ENCODE peak calls at places on chromosomes 2 and 18, in five cellular contexts. U is EL; I is stimulated activated CD4-positive, alpha-beta T cell treated with anti-CD3 and anti-CD28 coated beads, Interleukin-1b, Interleukin-23, amount 100 ng/mL, for 24 hours; G is lower leg skin; F is endodermal cell. K is an unnamed sample.

GRCh38 chr2:240638517-240639160 is 13.4 kb downstream of the GPR35 start:
- DNase-seq in U (no peak), I (no peak), G (no peak), F (peak; percentile 13), K (no peak)

GRCh38 chr2:138183700-138184099 is 219.4 kb downstream of the HNMT start:
- DNase-seq in U (no peak), I (no peak), G (no peak), F (no peak), K (no peak)

GRCh38 chr2:204401114-204401513 is 144.2 kb upstream of the PARD3B start:
- DNase-seq in U (no peak), I (no peak), G (no peak), F (no peak), K (no peak)

GRCh38 chr2:222610746-222611145 is 45.1 kb downstream of the FARSB start:
- DNase-seq in U (peak; percentile 6), I (no peak), G (no peak), F (no peak), K (no peak)

GRCh38 chr2:7014201-7014640 is 97.0 kb downstream of the RNF144A start:
- DNase-seq in U (no peak), I (no peak), G (no peak), F (peak; percentile 70), K (no peak)

GRCh38 chr2:69773201-69773600 is 31.3 kb downstream of the ANXA4 start:
- DNase-seq in U (peak; percentile 48), I (no peak), G (peak; percentile 64), F (no peak), K (no peak)

GRCh38 chr2:18404708-18405107 is 155.7 kb downstream of the RDH14 start:
- DNase-seq in U (no peak), I (no peak), G (no peak), F (no peak), K (no peak)

GRCh38 chr2:233473386-233473791 is 93.2 kb downstream of the USP40 start:
- DNase-seq in U (no peak), I (no peak), G (no peak), F (peak; percentile 41), K (no peak)

GRCh38 chr2:158501301-158501700 is 44.5 kb downstream of the PKP4 start:
- DNase-seq in U (peak; percentile 43), I (no peak), G (no peak), F (no peak), K (no peak)

GRCh38 chr2:85801871-85802270 is 48.1 kb downstream of the ATOH8 start:
- DNase-seq in U (no peak), I (no peak), G (no peak), F (no peak), K (no peak)

GRCh38 chr2:172442072-172442895 is 14.9 kb downstream of the ITGA6 start:
- DNase-seq in U (peak; percentile 98), I (peak; percentile 55), G (peak; percentile 69), F (no peak), K (no peak)

GRCh38 chr2:69827796-69828540 is 1.5 kb upstream of the GMCL1 start:
- DNase-seq in U (peak; percentile 8), I (no peak), G (peak; percentile 27), F (no peak), K (no peak)

GRCh38 chr2:119517433-119517832 is 6.8 kb downstream of the SCTR start:
- DNase-seq in U (peak; percentile 41), I (peak; percentile 31), G (peak; percentile 19), F (peak; percentile 91), K (no peak)

GRCh38 chr2:70684846-70685622 is 83.0 kb downstream of the ADD2 start:
- DNase-seq in U (no peak), I (no peak), G (no peak), F (peak; percentile 3), K (no peak)

GRCh38 chr2:203900298-203900697 is 32.7 kb downstream of the CTLA4 start:
- DNase-seq in U (no peak), I (no peak), G (no peak), F (no peak), K (no peak)

GRCh38 chr2:170052151-170052550 is 125.8 kb upstream of the MYO3B start:
- DNase-seq in U (peak; percentile 32), I (no peak), G (no peak), F (no peak), K (no peak)

GRCh38 chr2:68632026-68632425 is 11.4 kb upstream of the PROKR1 start:
- DNase-seq in U (no peak), I (no peak), G (no peak), F (no peak), K (no peak)

GRCh38 chr2:161983010-161983651 is 90.9 kb downstream of the DPP4 start:
- DNase-seq in U (no peak), I (no peak), G (no peak), F (no peak), K (no peak)

GRCh38 chr18:2538844-2539243 is 32.5 kb downstream of the METTL4 start:
- DNase-seq in U (no peak), I (no peak), G (no peak), F (no peak), K (no peak)

GRCh38 chr2:19739256-19739655 is 162.5 kb downstream of the TTC32 start:
- DNase-seq in U (no peak), I (no peak), G (peak; percentile 32), F (no peak), K (no peak)

GRCh38 chr2:152558174-152559091 is 158.8 kb downstream of the PRPF40A start:
- DNase-seq in U (peak; percentile 92), I (no peak), G (no peak), F (no peak), K (peak; percentile 9)

GRCh38 chr2:17969661-17970060 is 91.2 kb downstream of the KCNS3 start:
- DNase-seq in U (no peak), I (no peak), G (no peak), F (no peak), K (no peak)

GRCh38 chr18:55199291-55199963 is 240.2 kb upstream of the CCDC68 start:
- DNase-seq in U (no peak), I (no peak), G (no peak), F (no peak), K (no peak)

GRCh38 chr2:11684894-11685460 is 15.0 kb upstream of the NTSR2 start:
- DNase-seq in U (no peak), I (no peak), G (no peak), F (peak; percentile 39), K (no peak)

GRCh38 chr18:44715841-44716240 is 35.2 kb downstream of the SETBP1 start:
- DNase-seq in U (no peak), I (no peak), G (no peak), F (no peak), K (no peak)